ENCODE peak calls at places on chromosomes 13 and 19, in five cellular contexts. One of them, this sample, is unnamed.
A peak's percentile ranks its signal among the peaks of the same experiment; 100 is the strongest.

GRCh38 chr19:52527134-52527953 is at the start of gene ZNF808:
- DNase-seq in T-helper 2 cell treated with Interferon-gamma antibody and Interleukin-4, amounts not matched to agents 5 μg/mL and 100 μg/mL, for 36 hours: peak; percentile 86
- DNase-seq in GM12891: peak; percentile 82
- DNase-seq in A549: peak; percentile 40
- DNase-seq in activated CD4-positive, alpha-beta memory T cell treated with anti-CD3 and anti-CD28 coated beads, Interleukin-2, amount 10 ng/mL, durations not matched to agents 7 days and 5 days: peak; percentile 97
- DNase-seq in this sample: peak; percentile 92

GRCh38 chr19:16541526-16542044 is 652 bp downstream of the CHERP start:
- DNase-seq in T-helper 2 cell treated with Interferon-gamma antibody and Interleukin-4, amounts not matched to agents 5 μg/mL and 100 μg/mL, for 36 hours: no peak
- DNase-seq in GM12891: no peak
- DNase-seq in activated CD4-positive, alpha-beta memory T cell treated with anti-CD3 and anti-CD28 coated beads, Interleukin-2, amount 10 ng/mL, durations not matched to agents 7 days and 5 days: peak; percentile 29
- DNase-seq in A549: no peak
- DNase-seq in this sample: no peak

GRCh38 chr13:111347438-111347837 is 27.0 kb downstream of the TEX29 start:
- DNase-seq in GM12891: no peak
- DNase-seq in activated CD4-positive, alpha-beta memory T cell treated with anti-CD3 and anti-CD28 coated beads, Interleukin-2, amount 10 ng/mL, durations not matched to agents 7 days and 5 days: no peak
- DNase-seq in A549: no peak
- DNase-seq in T-helper 2 cell treated with Interferon-gamma antibody and Interleukin-4, amounts not matched to agents 5 μg/mL and 100 μg/mL, for 36 hours: no peak
- DNase-seq in this sample: no peak

GRCh38 chr19:12772323-12772722 is 3.0 kb downstream of the HOOK2 start:
- DNase-seq in GM12891: no peak
- DNase-seq in A549: no peak
- DNase-seq in activated CD4-positive, alpha-beta memory T cell treated with anti-CD3 and anti-CD28 coated beads, Interleukin-2, amount 10 ng/mL, durations not matched to agents 7 days and 5 days: no peak
- DNase-seq in T-helper 2 cell treated with Interferon-gamma antibody and Interleukin-4, amounts not matched to agents 5 μg/mL and 100 μg/mL, for 36 hours: no peak
- DNase-seq in this sample: no peak

GRCh38 chr13:113291997-113292862 is 4.8 kb upstream of the LAMP1 start:
- DNase-seq in A549: no peak
- DNase-seq in T-helper 2 cell treated with Interferon-gamma antibody and Interleukin-4, amounts not matched to agents 5 μg/mL and 100 μg/mL, for 36 hours: peak; percentile 42
- DNase-seq in GM12891: no peak
- DNase-seq in activated CD4-positive, alpha-beta memory T cell treated with anti-CD3 and anti-CD28 coated beads, Interleukin-2, amount 10 ng/mL, durations not matched to agents 7 days and 5 days: no peak
- DNase-seq in this sample: peak; percentile 19

GRCh38 chr19:7440188-7440975 is 48.5 kb downstream of the PEX11G start:
- DNase-seq in GM12891: no peak
- DNase-seq in A549: no peak
- DNase-seq in activated CD4-positive, alpha-beta memory T cell treated with anti-CD3 and anti-CD28 coated beads, Interleukin-2, amount 10 ng/mL, durations not matched to agents 7 days and 5 days: no peak
- DNase-seq in T-helper 2 cell treated with Interferon-gamma antibody and Interleukin-4, amounts not matched to agents 5 μg/mL and 100 μg/mL, for 36 hours: no peak
- DNase-seq in this sample: no peak

GRCh38 chr19:47582320-47582909 is 9.5 kb upstream of the ZNF541 start:
- DNase-seq in T-helper 2 cell treated with Interferon-gamma antibody and Interleukin-4, amounts not matched to agents 5 μg/mL and 100 μg/mL, for 36 hours: no peak
- DNase-seq in GM12891: no peak
- DNase-seq in A549: no peak
- DNase-seq in activated CD4-positive, alpha-beta memory T cell treated with anti-CD3 and anti-CD28 coated beads, Interleukin-2, amount 10 ng/mL, durations not matched to agents 7 days and 5 days: no peak
- DNase-seq in this sample: no peak

GRCh38 chr13:98443329-98443728 is 133.6 kb downstream of the STK24 start:
- DNase-seq in GM12891: no peak
- DNase-seq in A549: peak; percentile 40
- DNase-seq in T-helper 2 cell treated with Interferon-gamma antibody and Interleukin-4, amounts not matched to agents 5 μg/mL and 100 μg/mL, for 36 hours: no peak
- DNase-seq in activated CD4-positive, alpha-beta memory T cell treated with anti-CD3 and anti-CD28 coated beads, Interleukin-2, amount 10 ng/mL, durations not matched to agents 7 days and 5 days: no peak
- DNase-seq in this sample: no peak

GRCh38 chr19:38675611-38676010 is 28.2 kb downstream of the ACTN4 start:
- DNase-seq in A549: no peak
- DNase-seq in GM12891: no peak
- DNase-seq in T-helper 2 cell treated with Interferon-gamma antibody and Interleukin-4, amounts not matched to agents 5 μg/mL and 100 μg/mL, for 36 hours: no peak
- DNase-seq in activated CD4-positive, alpha-beta memory T cell treated with anti-CD3 and anti-CD28 coated beads, Interleukin-2, amount 10 ng/mL, durations not matched to agents 7 days and 5 days: no peak
- DNase-seq in this sample: no peak

GRCh38 chr13:66780814-66781213 is 449.3 kb downstream of the PCDH9 start:
- DNase-seq in A549: peak; percentile 17
- DNase-seq in activated CD4-positive, alpha-beta memory T cell treated with anti-CD3 and anti-CD28 coated beads, Interleukin-2, amount 10 ng/mL, durations not matched to agents 7 days and 5 days: no peak
- DNase-seq in GM12891: no peak
- DNase-seq in T-helper 2 cell treated with Interferon-gamma antibody and Interleukin-4, amounts not matched to agents 5 μg/mL and 100 μg/mL, for 36 hours: no peak
- DNase-seq in this sample: no peak

GRCh38 chr19:29671393-29672076 is 6.3 kb downstream of the PLEKHF1 start:
- DNase-seq in A549: peak; percentile 56
- DNase-seq in activated CD4-positive, alpha-beta memory T cell treated with anti-CD3 and anti-CD28 coated beads, Interleukin-2, amount 10 ng/mL, durations not matched to agents 7 days and 5 days: peak; percentile 94
- DNase-seq in GM12891: peak; percentile 64
- DNase-seq in T-helper 2 cell treated with Interferon-gamma antibody and Interleukin-4, amounts not matched to agents 5 μg/mL and 100 μg/mL, for 36 hours: peak; percentile 72
- DNase-seq in this sample: peak; percentile 79

GRCh38 chr19:35136231-35136630 is 1.4 kb upstream of the LGI4 start:
- DNase-seq in T-helper 2 cell treated with Interferon-gamma antibody and Interleukin-4, amounts not matched to agents 5 μg/mL and 100 μg/mL, for 36 hours: no peak
- DNase-seq in activated CD4-positive, alpha-beta memory T cell treated with anti-CD3 and anti-CD28 coated beads, Interleukin-2, amount 10 ng/mL, durations not matched to agents 7 days and 5 days: no peak
- DNase-seq in A549: no peak
- DNase-seq in GM12891: no peak
- DNase-seq in this sample: no peak

GRCh38 chr13:62702502-62702901 is 1286.9 kb upstream of the PCDH20 start:
- DNase-seq in GM12891: no peak
- DNase-seq in T-helper 2 cell treated with Interferon-gamma antibody and Interleukin-4, amounts not matched to agents 5 μg/mL and 100 μg/mL, for 36 hours: no peak
- DNase-seq in A549: no peak
- DNase-seq in activated CD4-positive, alpha-beta memory T cell treated with anti-CD3 and anti-CD28 coated beads, Interleukin-2, amount 10 ng/mL, durations not matched to agents 7 days and 5 days: no peak
- DNase-seq in this sample: no peak

GRCh38 chr13:94309997-94310842 is 169.3 kb downstream of the DCT start:
- DNase-seq in T-helper 2 cell treated with Interferon-gamma antibody and Interleukin-4, amounts not matched to agents 5 μg/mL and 100 μg/mL, for 36 hours: no peak
- DNase-seq in A549: peak; percentile 15
- DNase-seq in GM12891: no peak
- DNase-seq in activated CD4-positive, alpha-beta memory T cell treated with anti-CD3 and anti-CD28 coated beads, Interleukin-2, amount 10 ng/mL, durations not matched to agents 7 days and 5 days: no peak
- DNase-seq in this sample: no peak

GRCh38 chr13:20118268-20119140 is 42.3 kb downstream of the GJA3 start:
- DNase-seq in A549: peak; percentile 68
- DNase-seq in T-helper 2 cell treated with Interferon-gamma antibody and Interleukin-4, amounts not matched to agents 5 μg/mL and 100 μg/mL, for 36 hours: no peak
- DNase-seq in activated CD4-positive, alpha-beta memory T cell treated with anti-CD3 and anti-CD28 coated beads, Interleukin-2, amount 10 ng/mL, durations not matched to agents 7 days and 5 days: peak; percentile 44
- DNase-seq in GM12891: no peak
- DNase-seq in this sample: peak; percentile 38

GRCh38 chr19:16875584-16876555 is 12.9 kb upstream of the F2RL3 start:
- DNase-seq in activated CD4-positive, alpha-beta memory T cell treated with anti-CD3 and anti-CD28 coated beads, Interleukin-2, amount 10 ng/mL, durations not matched to agents 7 days and 5 days: no peak
- DNase-seq in GM12891: no peak
- DNase-seq in T-helper 2 cell treated with Interferon-gamma antibody and Interleukin-4, amounts not matched to agents 5 μg/mL and 100 μg/mL, for 36 hours: no peak
- DNase-seq in A549: no peak
- DNase-seq in this sample: no peak

GRCh38 chr19:46221981-46222610 is 7.4 kb upstream of the IGFL1 start:
- DNase-seq in activated CD4-positive, alpha-beta memory T cell treated with anti-CD3 and anti-CD28 coated beads, Interleukin-2, amount 10 ng/mL, durations not matched to agents 7 days and 5 days: no peak
- DNase-seq in GM12891: no peak
- DNase-seq in A549: peak; percentile 88
- DNase-seq in T-helper 2 cell treated with Interferon-gamma antibody and Interleukin-4, amounts not matched to agents 5 μg/mL and 100 μg/mL, for 36 hours: no peak
- DNase-seq in this sample: no peak

GRCh38 chr13:112510987-112511715 is 76.8 kb downstream of the TUBGCP3 start:
- DNase-seq in T-helper 2 cell treated with Interferon-gamma antibody and Interleukin-4, amounts not matched to agents 5 μg/mL and 100 μg/mL, for 36 hours: peak; percentile 10
- DNase-seq in GM12891: no peak
- DNase-seq in activated CD4-positive, alpha-beta memory T cell treated with anti-CD3 and anti-CD28 coated beads, Interleukin-2, amount 10 ng/mL, durations not matched to agents 7 days and 5 days: peak; percentile 26
- DNase-seq in A549: no peak
- DNase-seq in this sample: no peak

GRCh38 chr13:107883561-107884175 is 331.7 kb downstream of the LIG4 start:
- DNase-seq in activated CD4-positive, alpha-beta memory T cell treated with anti-CD3 and anti-CD28 coated beads, Interleukin-2, amount 10 ng/mL, durations not matched to agents 7 days and 5 days: no peak
- DNase-seq in T-helper 2 cell treated with Interferon-gamma antibody and Interleukin-4, amounts not matched to agents 5 μg/mL and 100 μg/mL, for 36 hours: no peak
- DNase-seq in A549: no peak
- DNase-seq in GM12891: no peak
- DNase-seq in this sample: no peak

GRCh38 chr19:41518141-41518540 is 57.8 kb upstream of the CEACAM21 start:
- DNase-seq in activated CD4-positive, alpha-beta memory T cell treated with anti-CD3 and anti-CD28 coated beads, Interleukin-2, amount 10 ng/mL, durations not matched to agents 7 days and 5 days: no peak
- DNase-seq in T-helper 2 cell treated with Interferon-gamma antibody and Interleukin-4, amounts not matched to agents 5 μg/mL and 100 μg/mL, for 36 hours: no peak
- DNase-seq in A549: no peak
- DNase-seq in GM12891: no peak
- DNase-seq in this sample: no peak

GRCh38 chr13:111292710-111293485 is 27.5 kb upstream of the TEX29 start:
- DNase-seq in activated CD4-positive, alpha-beta memory T cell treated with anti-CD3 and anti-CD28 coated beads, Interleukin-2, amount 10 ng/mL, durations not matched to agents 7 days and 5 days: no peak
- DNase-seq in GM12891: no peak
- DNase-seq in A549: no peak
- DNase-seq in T-helper 2 cell treated with Interferon-gamma antibody and Interleukin-4, amounts not matched to agents 5 μg/mL and 100 μg/mL, for 36 hours: no peak
- DNase-seq in this sample: no peak

GRCh38 chr13:73593199-73593765 is 534.5 kb downstream of the KLF5 start:
- DNase-seq in T-helper 2 cell treated with Interferon-gamma antibody and Interleukin-4, amounts not matched to agents 5 μg/mL and 100 μg/mL, for 36 hours: no peak
- DNase-seq in activated CD4-positive, alpha-beta memory T cell treated with anti-CD3 and anti-CD28 coated beads, Interleukin-2, amount 10 ng/mL, durations not matched to agents 7 days and 5 days: no peak
- DNase-seq in A549: no peak
- DNase-seq in GM12891: no peak
- DNase-seq in this sample: no peak

GRCh38 chr19:13483215-13483614 is 23.1 kb downstream of the CACNA1A start:
- DNase-seq in activated CD4-positive, alpha-beta memory T cell treated with anti-CD3 and anti-CD28 coated beads, Interleukin-2, amount 10 ng/mL, durations not matched to agents 7 days and 5 days: no peak
- DNase-seq in T-helper 2 cell treated with Interferon-gamma antibody and Interleukin-4, amounts not matched to agents 5 μg/mL and 100 μg/mL, for 36 hours: no peak
- DNase-seq in A549: peak; percentile 16
- DNase-seq in GM12891: no peak
- DNase-seq in this sample: no peak

GRCh38 chr19:10699650-10700335 is 1.4 kb upstream of the QTRT1 start:
- DNase-seq in A549: peak; percentile 63
- DNase-seq in activated CD4-positive, alpha-beta memory T cell treated with anti-CD3 and anti-CD28 coated beads, Interleukin-2, amount 10 ng/mL, durations not matched to agents 7 days and 5 days: peak; percentile 81
- DNase-seq in GM12891: no peak
- DNase-seq in T-helper 2 cell treated with Interferon-gamma antibody and Interleukin-4, amounts not matched to agents 5 μg/mL and 100 μg/mL, for 36 hours: peak; percentile 53
- DNase-seq in this sample: peak; percentile 57

GRCh38 chr13:111217661-111218060 is 102.6 kb downstream of the ARHGEF7 start:
- DNase-seq in GM12891: no peak
- DNase-seq in activated CD4-positive, alpha-beta memory T cell treated with anti-CD3 and anti-CD28 coated beads, Interleukin-2, amount 10 ng/mL, durations not matched to agents 7 days and 5 days: no peak
- DNase-seq in A549: no peak
- DNase-seq in T-helper 2 cell treated with Interferon-gamma antibody and Interleukin-4, amounts not matched to agents 5 μg/mL and 100 μg/mL, for 36 hours: no peak
- DNase-seq in this sample: no peak